ENCODE peak calls at places on chromosomes 16 and 17, in four cellular contexts. K is mammary epithelial cell, V is fibroblast of lung, J is HCT116. R is an unnamed sample.

GRCh38 chr17:73156166-73156840 is 8.5 kb upstream of the SSTR2 start:
- DNase-seq in K (peak; percentile 47), V (peak; percentile 67), J (peak; percentile 23), R (peak; percentile 39)

GRCh38 chr16:11768850-11769249 is 26.2 kb upstream of the TXNDC11 start:
- DNase-seq in K (no peak), V (no peak), J (no peak), R (no peak)

GRCh38 chr16:84718-85452 is 6.9 kb downstream of the MPG start:
- DNase-seq in K (peak; percentile 76), V (peak; percentile 91), J (no peak), R (peak; percentile 94)

GRCh38 chr17:12789976-12790805 is 893 bp downstream of the ARHGAP44 start:
- DNase-seq in K (no peak), V (no peak), J (no peak), R (no peak)

GRCh38 chr16:85562102-85562786 is 50.9 kb upstream of the GSE1 start:
- DNase-seq in K (no peak), V (no peak), J (no peak), R (no peak)

GRCh38 chr16:68085259-68086071 is at the start of gene NFATC3:
- DNase-seq in K (peak; percentile 93), V (peak; percentile 96), J (peak; percentile 86), R (peak; percentile 42)

GRCh38 chr17:37742762-37743611 is 1.9 kb downstream of the HNF1B start:
- DNase-seq in K (no peak), V (no peak), J (no peak), R (no peak)

GRCh38 chr17:81339180-81339501 is 44.0 kb upstream of the SLC38A10 start:
- DNase-seq in K (no peak), V (no peak), J (no peak), R (no peak)

GRCh38 chr16:73226675-73227074 is 178.7 kb upstream of the ZFHX3 start:
- DNase-seq in K (no peak), V (no peak), J (no peak), R (no peak)

GRCh38 chr17:78032166-78032565 is 73.7 kb downstream of the TNRC6C start:
- DNase-seq in K (no peak), V (peak; percentile 70), J (no peak), R (peak; percentile 30)

GRCh38 chr16:64489449-64489848 is 632.4 kb downstream of the CDH11 start:
- DNase-seq in K (no peak), V (no peak), J (no peak), R (peak; percentile 31)

DNA sequence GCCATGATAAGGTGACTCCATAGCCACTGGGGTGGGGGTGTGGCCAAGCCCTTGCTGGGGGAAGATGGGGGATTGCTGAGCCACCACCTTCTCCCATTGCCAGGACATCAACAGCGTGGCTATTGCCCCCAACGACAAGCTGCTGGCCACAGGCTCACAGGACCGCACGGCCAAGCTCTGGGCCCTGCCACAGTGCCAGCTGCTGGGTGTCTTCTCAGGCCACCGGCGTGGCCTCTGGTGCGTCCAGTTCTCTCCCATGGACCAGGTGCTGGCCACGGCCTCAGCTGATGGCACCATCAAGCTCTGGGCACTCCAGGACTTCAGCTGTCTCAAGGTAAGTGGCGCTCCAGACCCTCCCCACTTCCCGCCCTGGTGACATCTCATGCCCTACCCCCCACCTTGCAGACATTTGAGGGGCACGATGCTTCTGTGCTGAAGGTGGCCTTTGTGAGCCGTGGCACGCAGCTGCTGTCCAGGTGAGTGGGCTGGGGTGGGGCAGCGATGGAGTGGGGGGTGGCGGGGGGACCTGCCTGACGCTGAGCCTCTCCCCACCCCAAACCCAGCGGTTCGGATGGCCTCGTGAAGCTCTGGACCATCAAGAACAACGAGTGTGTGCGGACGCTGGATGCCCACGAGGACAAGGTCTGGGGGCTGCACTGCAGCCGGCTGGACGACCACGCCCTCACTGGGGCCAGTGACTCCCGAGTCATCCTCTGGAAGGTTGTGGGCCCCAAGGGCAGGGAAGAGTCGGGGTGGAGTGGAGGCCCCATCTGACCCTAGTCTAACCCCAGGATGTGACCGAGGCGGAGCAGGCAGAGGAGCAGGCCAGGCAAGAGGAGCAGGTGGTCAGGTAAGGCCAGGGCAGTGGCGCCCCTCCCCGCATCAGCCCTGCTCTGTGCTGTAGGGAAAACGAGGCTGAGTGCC is 4.1 kb downstream of the NOXO1 start:
- DNase-seq in K (no peak), V (no peak), J (no peak), R (no peak)
- H4K20me1 ChIP-seq in K (no peaks in the 10 kb centered on the region), V (no peaks in the 10 kb centered on the region), J (no peaks in the 10 kb centered on the region), R (peaks cover 49% of the 10 kb centered on the region)

GRCh38 chr17:50053654-50053960 is 2.3 kb upstream of the ITGA3 start:
- DNase-seq in K (peak; percentile 39), V (no peak), J (no peak), R (no peak)
- H3K9ac ChIP-seq in K (no peak overlapping the region), V (no peak overlapping the region), J (peak overlapping the region; percentile 82), R (peak overlapping the region; percentile 47)

GRCh38 chr17:76940738-76941350 is 72.6 kb downstream of the MGAT5B start:
- DNase-seq in K (no peak), V (no peak), J (no peak), R (no peak)
- TF ChIP-seq CTCF in K (peak; percentile 19), V (no peak), J (peak; percentile 60), R (no peak)

DNA sequence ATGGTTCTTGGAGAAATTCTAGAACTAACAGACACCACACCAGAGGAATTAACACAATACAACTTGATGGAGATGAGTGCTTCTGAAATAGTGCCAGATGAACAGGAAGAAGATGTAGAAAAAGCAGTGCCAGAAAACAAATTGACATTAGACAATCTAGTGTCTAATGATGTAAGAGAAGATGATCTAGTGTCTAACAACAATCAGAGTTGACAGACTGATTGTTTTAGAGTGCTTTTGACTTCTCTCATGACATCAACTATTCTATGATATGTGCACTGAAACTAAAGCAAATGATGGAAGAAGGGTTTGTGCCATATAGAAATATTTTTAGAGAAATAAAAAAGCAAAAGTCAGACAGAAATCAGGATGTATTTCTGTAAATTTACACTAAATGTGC is 646.1 kb upstream of the KIF2B start:
- DNase-seq in K (no peak), V (no peak), J (no peak), R (no peak)
- H4K20me1 ChIP-seq in K (no peaks in the 10 kb centered on the region), V (no peaks in the 10 kb centered on the region), J (no peaks in the 10 kb centered on the region), R (no peaks in the 10 kb centered on the region)

DNA sequence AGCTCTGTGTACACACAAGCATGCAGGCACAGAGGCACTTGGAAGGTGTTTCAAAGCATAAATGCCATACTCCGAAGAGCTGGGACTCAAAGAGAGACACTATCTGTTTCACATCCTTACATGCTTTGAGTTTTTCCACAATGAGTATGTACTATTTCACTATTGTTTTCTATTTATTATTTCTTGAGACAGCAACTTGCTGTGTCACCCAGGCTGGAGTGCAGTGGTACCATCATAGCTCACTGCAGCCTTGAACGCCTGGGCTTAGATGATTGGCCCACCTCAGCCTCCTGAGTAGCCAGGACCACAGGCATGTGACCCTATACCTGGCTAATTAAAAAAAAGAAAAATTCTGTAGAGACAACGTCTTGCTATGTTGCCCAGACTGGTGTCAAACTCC is 31.6 kb downstream of the CYB5D2 start:
- DNase-seq in K (no peak), V (no peak), J (no peak), R (no peak)
- H3K9ac ChIP-seq in K (no peak overlapping the region), V (no peak overlapping the region), J (no peak overlapping the region), R (no peak overlapping the region)

GRCh38 chr16:84503751-84504395 is 586 bp downstream of the MEAK7 start:
- DNase-seq in K (peak; percentile 47), V (no peak), J (no peak), R (peak; percentile 31)
- TF ChIP-seq CTCF in K (no peak), V (no peak), J (no peak), R (no peak)

GRCh38 chr16:75021410-75021809 is 22.6 kb downstream of the ZNRF1 start:
- DNase-seq in K (no peak), V (no peak), J (no peak), R (no peak)
- H4K20me1 ChIP-seq in K (no peaks in the 10 kb centered on the region), V (no peaks in the 10 kb centered on the region), J (peaks cover 4% of the 10 kb centered on the region), R (peaks cover 11% of the 10 kb centered on the region)

GRCh38 chr16:79610771-79611170 is 10.2 kb upstream of the MAF start:
- DNase-seq in K (peak; percentile 49), V (no peak), J (no peak), R (peak; percentile 23)
- H3K9ac ChIP-seq in K (no peak overlapping the region), V (no peak overlapping the region), J (no peak overlapping the region), R (no peak overlapping the region)

GRCh38 chr16:55372792-55373488 is 48.9 kb downstream of the IRX6 start:
- DNase-seq in K (no peak), V (no peak), J (no peak), R (no peak)

GRCh38 chr16:55369151-55369550 is 45.1 kb downstream of the IRX6 start:
- DNase-seq in K (no peak), V (no peak), J (no peak), R (no peak)

GRCh38 chr16:55373489-55373832 is 49.5 kb downstream of the IRX6 start:
- DNase-seq in K (no peak), V (no peak), J (no peak), R (no peak)

GRCh38 chr16:55368205-55368604 is 44.2 kb downstream of the IRX6 start:
- DNase-seq in K (no peak), V (no peak), J (no peak), R (no peak)

DNA sequence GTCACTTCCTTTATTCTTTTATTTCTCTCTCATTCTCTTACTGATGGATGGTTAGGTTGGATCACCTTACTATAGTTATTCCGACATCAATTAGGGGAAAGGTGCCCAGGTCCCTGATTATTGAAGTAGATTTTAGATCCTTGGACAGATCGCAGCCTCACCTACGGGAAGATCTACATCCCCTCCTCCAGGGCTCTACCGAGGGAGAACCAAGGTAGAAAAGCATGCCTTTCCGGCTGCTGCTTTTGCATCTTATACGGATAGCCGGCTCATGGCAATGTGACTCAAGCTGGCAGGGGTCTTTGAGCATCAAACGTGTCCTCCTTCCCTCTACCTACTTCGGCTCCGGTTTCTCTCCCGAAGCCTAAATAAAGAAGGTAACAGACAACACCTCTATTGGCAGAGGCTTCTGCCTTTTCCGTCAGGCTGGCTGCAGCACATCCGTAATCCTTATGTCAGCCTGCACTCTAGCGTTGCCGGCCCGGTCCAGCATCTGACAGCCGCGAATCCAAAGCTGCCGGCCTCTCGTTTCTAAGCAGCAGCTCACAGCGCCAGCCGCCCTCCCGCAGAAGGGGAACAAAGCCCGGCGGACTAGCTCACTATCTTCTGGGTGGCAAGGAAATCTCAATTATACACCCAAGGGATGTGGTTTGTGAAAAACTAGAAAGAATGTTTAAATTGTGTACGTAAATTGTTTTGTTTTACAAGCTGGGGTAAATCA is 46.9 kb downstream of the IRX6 start:
- DNase-seq in K (peak; percentile 42), V (peak; percentile 22), J (no peak), R (peak; percentile 14)
- TF ChIP-seq CTCF in K (peak; percentile 71), V (peak; percentile 46), J (no peak), R (peak; percentile 15)

R was measured in astrocyte.